ENCODE peak calls at places on chromosome 2, in five cellular contexts. One of them, this sample, is unnamed.

GRCh38 chr2:134764164-134764563 is 45.4 kb upstream of the TMEM163 start:
- DNase-seq in heart right ventricle: no peak
- DNase-seq in COR-L47: no peak
- DNase-seq in stimulated activated CD4-positive, alpha-beta T cell treated with anti-CD3 and anti-CD28 coated beads, Interleukin-1b, Interleukin-23, amount 100 ng/mL, for 1 hour: no peak
- DNase-seq in NCI-H2081: no peak
- DNase-seq in this sample: no peak

GRCh38 chr2:23530121-23530908 is 145.3 kb downstream of the KLHL29 start:
- DNase-seq in heart right ventricle: no peak
- DNase-seq in COR-L47: no peak
- DNase-seq in stimulated activated CD4-positive, alpha-beta T cell treated with anti-CD3 and anti-CD28 coated beads, Interleukin-1b, Interleukin-23, amount 100 ng/mL, for 1 hour: no peak
- DNase-seq in NCI-H2081: peak; percentile 57
- DNase-seq in this sample: no peak

GRCh38 chr2:176129013-176129796 is at the start of gene HOXD8:
- DNase-seq in heart right ventricle: no peak
- DNase-seq in COR-L47: peak; percentile 64
- DNase-seq in stimulated activated CD4-positive, alpha-beta T cell treated with anti-CD3 and anti-CD28 coated beads, Interleukin-1b, Interleukin-23, amount 100 ng/mL, for 1 hour: no peak
- DNase-seq in NCI-H2081: peak; percentile 92
- DNase-seq in this sample: no peak

GRCh38 chr2:192007819-192008218 is 160.9 kb upstream of the CAVIN2 start:
- DNase-seq in heart right ventricle: no peak
- DNase-seq in COR-L47: no peak
- DNase-seq in stimulated activated CD4-positive, alpha-beta T cell treated with anti-CD3 and anti-CD28 coated beads, Interleukin-1b, Interleukin-23, amount 100 ng/mL, for 1 hour: no peak
- DNase-seq in NCI-H2081: no peak
- DNase-seq in this sample: no peak

GRCh38 chr2:233643128-233643527 is 6.9 kb downstream of the UGT1A10 start:
- DNase-seq in heart right ventricle: no peak
- DNase-seq in COR-L47: no peak
- DNase-seq in stimulated activated CD4-positive, alpha-beta T cell treated with anti-CD3 and anti-CD28 coated beads, Interleukin-1b, Interleukin-23, amount 100 ng/mL, for 1 hour: no peak
- DNase-seq in NCI-H2081: no peak
- DNase-seq in this sample: peak; percentile 29

GRCh38 chr2:219261024-219261855 is 7.5 kb upstream of the TUBA4A start:
- DNase-seq in heart right ventricle: no peak
- DNase-seq in COR-L47: no peak
- DNase-seq in stimulated activated CD4-positive, alpha-beta T cell treated with anti-CD3 and anti-CD28 coated beads, Interleukin-1b, Interleukin-23, amount 100 ng/mL, for 1 hour: no peak
- DNase-seq in NCI-H2081: no peak
- DNase-seq in this sample: no peak

GRCh38 chr2:236040600-236041328 is 127.4 kb downstream of the GBX2 start:
- DNase-seq in heart right ventricle: no peak
- DNase-seq in COR-L47: no peak
- DNase-seq in stimulated activated CD4-positive, alpha-beta T cell treated with anti-CD3 and anti-CD28 coated beads, Interleukin-1b, Interleukin-23, amount 100 ng/mL, for 1 hour: no peak
- DNase-seq in NCI-H2081: no peak
- DNase-seq in this sample: no peak

GRCh38 chr2:131121464-131121863 is 16.3 kb downstream of the PLEKHB2 start:
- DNase-seq in heart right ventricle: no peak
- DNase-seq in COR-L47: no peak
- DNase-seq in stimulated activated CD4-positive, alpha-beta T cell treated with anti-CD3 and anti-CD28 coated beads, Interleukin-1b, Interleukin-23, amount 100 ng/mL, for 1 hour: no peak
- DNase-seq in NCI-H2081: no peak
- DNase-seq in this sample: no peak

GRCh38 chr2:226760412-226761194 is 39.0 kb downstream of the IRS1 start:
- DNase-seq in heart right ventricle: no peak
- DNase-seq in COR-L47: no peak
- DNase-seq in stimulated activated CD4-positive, alpha-beta T cell treated with anti-CD3 and anti-CD28 coated beads, Interleukin-1b, Interleukin-23, amount 100 ng/mL, for 1 hour: no peak
- DNase-seq in NCI-H2081: no peak
- DNase-seq in this sample: no peak

GRCh38 chr2:28707592-28707991 is 44.0 kb upstream of the PPP1CB start:
- DNase-seq in heart right ventricle: no peak
- DNase-seq in COR-L47: no peak
- DNase-seq in stimulated activated CD4-positive, alpha-beta T cell treated with anti-CD3 and anti-CD28 coated beads, Interleukin-1b, Interleukin-23, amount 100 ng/mL, for 1 hour: no peak
- DNase-seq in NCI-H2081: no peak
- DNase-seq in this sample: no peak

GRCh38 chr2:157160131-157160530 is 97.4 kb upstream of the GALNT5 start:
- DNase-seq in heart right ventricle: no peak
- DNase-seq in COR-L47: no peak
- DNase-seq in stimulated activated CD4-positive, alpha-beta T cell treated with anti-CD3 and anti-CD28 coated beads, Interleukin-1b, Interleukin-23, amount 100 ng/mL, for 1 hour: no peak
- DNase-seq in NCI-H2081: no peak
- DNase-seq in this sample: peak; percentile 6

GRCh38 chr2:74577448-74577847 is 22.9 kb downstream of the DOK1 start:
- DNase-seq in heart right ventricle: peak; percentile 20
- DNase-seq in COR-L47: no peak
- DNase-seq in stimulated activated CD4-positive, alpha-beta T cell treated with anti-CD3 and anti-CD28 coated beads, Interleukin-1b, Interleukin-23, amount 100 ng/mL, for 1 hour: no peak
- DNase-seq in NCI-H2081: no peak
- DNase-seq in this sample: no peak

GRCh38 chr2:146917430-146918037 is 927.3 kb upstream of the ACVR2A start:
- DNase-seq in heart right ventricle: no peak
- DNase-seq in COR-L47: no peak
- DNase-seq in stimulated activated CD4-positive, alpha-beta T cell treated with anti-CD3 and anti-CD28 coated beads, Interleukin-1b, Interleukin-23, amount 100 ng/mL, for 1 hour: no peak
- DNase-seq in NCI-H2081: no peak
- DNase-seq in this sample: no peak

GRCh38 chr2:195626507-195626906 is 30.5 kb upstream of the SLC39A10 start:
- DNase-seq in heart right ventricle: no peak
- DNase-seq in COR-L47: no peak
- DNase-seq in stimulated activated CD4-positive, alpha-beta T cell treated with anti-CD3 and anti-CD28 coated beads, Interleukin-1b, Interleukin-23, amount 100 ng/mL, for 1 hour: no peak
- DNase-seq in NCI-H2081: no peak
- DNase-seq in this sample: no peak

GRCh38 chr2:70768585-70769085 is 635 bp upstream of the ADD2 start:
- DNase-seq in heart right ventricle: no peak
- DNase-seq in COR-L47: no peak
- DNase-seq in stimulated activated CD4-positive, alpha-beta T cell treated with anti-CD3 and anti-CD28 coated beads, Interleukin-1b, Interleukin-23, amount 100 ng/mL, for 1 hour: no peak
- DNase-seq in NCI-H2081: no peak
- DNase-seq in this sample: no peak

GRCh38 chr2:83990601-83991000 is 468.5 kb downstream of the SUCLG1 start:
- DNase-seq in heart right ventricle: no peak
- DNase-seq in COR-L47: peak; percentile 2
- DNase-seq in stimulated activated CD4-positive, alpha-beta T cell treated with anti-CD3 and anti-CD28 coated beads, Interleukin-1b, Interleukin-23, amount 100 ng/mL, for 1 hour: no peak
- DNase-seq in NCI-H2081: no peak
- DNase-seq in this sample: no peak

GRCh38 chr2:47307066-47307465 is 95.9 kb upstream of the MSH2 start:
- DNase-seq in heart right ventricle: no peak
- DNase-seq in COR-L47: peak; percentile 69
- DNase-seq in stimulated activated CD4-positive, alpha-beta T cell treated with anti-CD3 and anti-CD28 coated beads, Interleukin-1b, Interleukin-23, amount 100 ng/mL, for 1 hour: no peak
- DNase-seq in NCI-H2081: peak; percentile 63
- DNase-seq in this sample: no peak

GRCh38 chr2:201854221-201854801 is 48.0 kb downstream of the CDK15 start:
- DNase-seq in heart right ventricle: no peak
- DNase-seq in COR-L47: no peak
- DNase-seq in stimulated activated CD4-positive, alpha-beta T cell treated with anti-CD3 and anti-CD28 coated beads, Interleukin-1b, Interleukin-23, amount 100 ng/mL, for 1 hour: no peak
- DNase-seq in NCI-H2081: no peak
- DNase-seq in this sample: no peak

GRCh38 chr2:241849616-241850543 is 8.8 kb downstream of the PDCD1 start:
- DNase-seq in heart right ventricle: no peak
- DNase-seq in COR-L47: no peak
- DNase-seq in stimulated activated CD4-positive, alpha-beta T cell treated with anti-CD3 and anti-CD28 coated beads, Interleukin-1b, Interleukin-23, amount 100 ng/mL, for 1 hour: no peak
- DNase-seq in NCI-H2081: no peak
- DNase-seq in this sample: no peak

GRCh38 chr2:201618744-201619654 is 24.3 kb downstream of the TMEM237 start:
- DNase-seq in heart right ventricle: peak; percentile 67
- DNase-seq in COR-L47: peak; percentile 56
- DNase-seq in stimulated activated CD4-positive, alpha-beta T cell treated with anti-CD3 and anti-CD28 coated beads, Interleukin-1b, Interleukin-23, amount 100 ng/mL, for 1 hour: no peak
- DNase-seq in NCI-H2081: peak; percentile 78
- DNase-seq in this sample: no peak

GRCh38 chr2:191501390-191502168 is 176.4 kb upstream of the NABP1 start:
- DNase-seq in heart right ventricle: no peak
- DNase-seq in COR-L47: no peak
- DNase-seq in stimulated activated CD4-positive, alpha-beta T cell treated with anti-CD3 and anti-CD28 coated beads, Interleukin-1b, Interleukin-23, amount 100 ng/mL, for 1 hour: no peak
- DNase-seq in NCI-H2081: no peak
- DNase-seq in this sample: peak; percentile 63

GRCh38 chr2:227862227-227862740 is 9.1 kb upstream of the DAW1 start:
- DNase-seq in heart right ventricle: no peak
- DNase-seq in COR-L47: peak; percentile 12
- DNase-seq in stimulated activated CD4-positive, alpha-beta T cell treated with anti-CD3 and anti-CD28 coated beads, Interleukin-1b, Interleukin-23, amount 100 ng/mL, for 1 hour: no peak
- DNase-seq in NCI-H2081: peak; percentile 31
- DNase-seq in this sample: peak; percentile 56

GRCh38 chr2:82143343-82143742 is 1838.8 kb upstream of the LRRTM1 start:
- DNase-seq in heart right ventricle: no peak
- DNase-seq in COR-L47: no peak
- DNase-seq in stimulated activated CD4-positive, alpha-beta T cell treated with anti-CD3 and anti-CD28 coated beads, Interleukin-1b, Interleukin-23, amount 100 ng/mL, for 1 hour: no peak
- DNase-seq in NCI-H2081: no peak
- DNase-seq in this sample: no peak

GRCh38 chr2:63048367-63049171 is 2.1 kb upstream of the OTX1 start:
- DNase-seq in heart right ventricle: no peak
- DNase-seq in COR-L47: no peak
- DNase-seq in stimulated activated CD4-positive, alpha-beta T cell treated with anti-CD3 and anti-CD28 coated beads, Interleukin-1b, Interleukin-23, amount 100 ng/mL, for 1 hour: no peak
- DNase-seq in NCI-H2081: no peak
- DNase-seq in this sample: no peak

GRCh38 chr2:18423636-18424035 is 136.8 kb downstream of the RDH14 start:
- DNase-seq in heart right ventricle: no peak
- DNase-seq in COR-L47: no peak
- DNase-seq in stimulated activated CD4-positive, alpha-beta T cell treated with anti-CD3 and anti-CD28 coated beads, Interleukin-1b, Interleukin-23, amount 100 ng/mL, for 1 hour: no peak
- DNase-seq in NCI-H2081: no peak
- DNase-seq in this sample: no peak

GRCh38 chr2:218993345-218994315 is at the start of gene CRYBA2:
- DNase-seq in heart right ventricle: no peak
- DNase-seq in COR-L47: peak; percentile 89
- DNase-seq in stimulated activated CD4-positive, alpha-beta T cell treated with anti-CD3 and anti-CD28 coated beads, Interleukin-1b, Interleukin-23, amount 100 ng/mL, for 1 hour: no peak
- DNase-seq in NCI-H2081: peak; percentile 88
- DNase-seq in this sample: no peak

GRCh38 chr2:102103992-102104871 is 38.3 kb upstream of the IL1R1 start:
- DNase-seq in heart right ventricle: peak; percentile 75
- DNase-seq in COR-L47: no peak
- DNase-seq in stimulated activated CD4-positive, alpha-beta T cell treated with anti-CD3 and anti-CD28 coated beads, Interleukin-1b, Interleukin-23, amount 100 ng/mL, for 1 hour: peak; percentile 51
- DNase-seq in NCI-H2081: no peak
- DNase-seq in this sample: no peak

GRCh38 chr2:191612496-191612895 is 65.4 kb upstream of the NABP1 start:
- DNase-seq in heart right ventricle: no peak
- DNase-seq in COR-L47: no peak
- DNase-seq in stimulated activated CD4-positive, alpha-beta T cell treated with anti-CD3 and anti-CD28 coated beads, Interleukin-1b, Interleukin-23, amount 100 ng/mL, for 1 hour: no peak
- DNase-seq in NCI-H2081: no peak
- DNase-seq in this sample: no peak

GRCh38 chr2:47402555-47402804 is 476 bp upstream of the MSH2 start:
- DNase-seq in heart right ventricle: no peak
- DNase-seq in COR-L47: no peak
- DNase-seq in stimulated activated CD4-positive, alpha-beta T cell treated with anti-CD3 and anti-CD28 coated beads, Interleukin-1b, Interleukin-23, amount 100 ng/mL, for 1 hour: no peak
- DNase-seq in NCI-H2081: no peak
- DNase-seq in this sample: no peak

GRCh38 chr2:6103372-6103771 is 411.2 kb downstream of the SOX11 start:
- DNase-seq in heart right ventricle: no peak
- DNase-seq in COR-L47: no peak
- DNase-seq in stimulated activated CD4-positive, alpha-beta T cell treated with anti-CD3 and anti-CD28 coated beads, Interleukin-1b, Interleukin-23, amount 100 ng/mL, for 1 hour: no peak
- DNase-seq in NCI-H2081: no peak
- DNase-seq in this sample: no peak

GRCh38 chr2:11187083-11187619 is 31.9 kb downstream of the SLC66A3 start:
- DNase-seq in heart right ventricle: no peak
- DNase-seq in COR-L47: no peak
- DNase-seq in stimulated activated CD4-positive, alpha-beta T cell treated with anti-CD3 and anti-CD28 coated beads, Interleukin-1b, Interleukin-23, amount 100 ng/mL, for 1 hour: no peak
- DNase-seq in NCI-H2081: no peak
- DNase-seq in this sample: no peak

GRCh38 chr2:216189410-216189809 is 80.3 kb downstream of the XRCC5 start:
- DNase-seq in heart right ventricle: no peak
- DNase-seq in COR-L47: no peak
- DNase-seq in stimulated activated CD4-positive, alpha-beta T cell treated with anti-CD3 and anti-CD28 coated beads, Interleukin-1b, Interleukin-23, amount 100 ng/mL, for 1 hour: no peak
- DNase-seq in NCI-H2081: no peak
- DNase-seq in this sample: no peak

GRCh38 chr2:12723741-12724463 is 7.2 kb downstream of the TRIB2 start:
- DNase-seq in heart right ventricle: no peak
- DNase-seq in COR-L47: no peak
- DNase-seq in stimulated activated CD4-positive, alpha-beta T cell treated with anti-CD3 and anti-CD28 coated beads, Interleukin-1b, Interleukin-23, amount 100 ng/mL, for 1 hour: no peak
- DNase-seq in NCI-H2081: no peak
- DNase-seq in this sample: no peak

GRCh38 chr2:66853585-66853984 is 418.7 kb downstream of the MEIS1 start:
- DNase-seq in heart right ventricle: no peak
- DNase-seq in COR-L47: no peak
- DNase-seq in stimulated activated CD4-positive, alpha-beta T cell treated with anti-CD3 and anti-CD28 coated beads, Interleukin-1b, Interleukin-23, amount 100 ng/mL, for 1 hour: no peak
- DNase-seq in NCI-H2081: no peak
- DNase-seq in this sample: no peak

GRCh38 chr2:98771771-98772521 is 41.0 kb upstream of the MGAT4A start:
- DNase-seq in heart right ventricle: no peak
- DNase-seq in COR-L47: no peak
- DNase-seq in stimulated activated CD4-positive, alpha-beta T cell treated with anti-CD3 and anti-CD28 coated beads, Interleukin-1b, Interleukin-23, amount 100 ng/mL, for 1 hour: no peak
- DNase-seq in NCI-H2081: no peak
- DNase-seq in this sample: no peak

GRCh38 chr2:234368861-234369261 is 128.0 kb downstream of the ARL4C start:
- DNase-seq in heart right ventricle: no peak
- DNase-seq in COR-L47: no peak
- DNase-seq in stimulated activated CD4-positive, alpha-beta T cell treated with anti-CD3 and anti-CD28 coated beads, Interleukin-1b, Interleukin-23, amount 100 ng/mL, for 1 hour: no peak
- DNase-seq in NCI-H2081: peak; percentile 78
- DNase-seq in this sample: peak; percentile 24

GRCh38 chr2:9846554-9846953 is 3.3 kb downstream of the TAF1B start:
- DNase-seq in heart right ventricle: no peak
- DNase-seq in COR-L47: no peak
- DNase-seq in stimulated activated CD4-positive, alpha-beta T cell treated with anti-CD3 and anti-CD28 coated beads, Interleukin-1b, Interleukin-23, amount 100 ng/mL, for 1 hour: no peak
- DNase-seq in NCI-H2081: no peak
- DNase-seq in this sample: no peak

This sample was measured in T47D.